ENCODE peak calls at places on chromosome 14, in eight cellular contexts. E is uterus; F is CD4-positive, alpha-beta T cell; S is neural crest cell; Q is CD8-positive, alpha-beta T cell; X is lower leg skin; H is SK-N-SH; P is epithelial cell of esophagus. W is an unnamed sample.

GRCh38 chr14:32826404-32827082 is 112.1 kb upstream of the NPAS3 start:
- DNase-seq in E (no peak), F (no peak), S (no peak), Q (no peak), X (no peak), H (peak; percentile 25), P (no peak), W (no peak)

GRCh38 chr14:76595266-76595665 is 166.0 kb upstream of the VASH1 start:
- DNase-seq in E (no peak), F (no peak), S (no peak), Q (no peak), X (no peak), H (no peak), P (no peak), W (no peak)

GRCh38 chr14:65431951-65432350 is 19.4 kb downstream of the FUT8 start:
- DNase-seq in E (no peak), F (no peak), S (no peak), Q (no peak), X (no peak), H (no peak), P (no peak), W (no peak)

GRCh38 chr14:55160989-55161388 is 30.4 kb downstream of the DLGAP5 start:
- DNase-seq in E (no peak), F (no peak), S (no peak), Q (no peak), X (no peak), H (peak; percentile 50), P (peak; percentile 49), W (no peak)

GRCh38 chr14:102209224-102209966 is 69.7 kb downstream of the WDR20 start:
- DNase-seq in E (no peak), F (no peak), S (no peak), Q (no peak), X (no peak), H (peak; percentile 67), P (peak; percentile 37), W (no peak)

GRCh38 chr14:91170504-91171121 is 56.7 kb downstream of the DGLUCY start:
- DNase-seq in E (peak; percentile 50), F (no peak), S (no peak), Q (no peak), X (no peak), H (peak; percentile 51), P (no peak), W (no peak)

GRCh38 chr14:76812093-76812421 is 625 bp downstream of the ANGEL1 start:
- DNase-seq in E (no peak), F (no peak), S (no peak), Q (no peak), X (no peak), H (no peak), P (peak; percentile 15), W (no peak)

GRCh38 chr14:66140213-66140918 is 345.8 kb upstream of the CCDC196 start:
- DNase-seq in E (no peak), F (no peak), S (no peak), Q (no peak), X (no peak), H (no peak), P (no peak), W (no peak)

GRCh38 chr14:75561013-75561432 is 17.4 kb upstream of the FLVCR2 start:
- DNase-seq in E (peak; percentile 55), F (no peak), S (peak; percentile 71), Q (peak; percentile 39), X (peak; percentile 75), H (peak; percentile 86), P (peak; percentile 95), W (peak; percentile 61)

GRCh38 chr14:23104591-23105347 is at the start of gene CIROP:
- DNase-seq in E (no peak), F (no peak), S (no peak), Q (no peak), X (no peak), H (no peak), P (no peak), W (no peak)

GRCh38 chr14:97625512-97625911 is 828.3 kb downstream of the VRK1 start:
- DNase-seq in E (no peak), F (no peak), S (no peak), Q (no peak), X (no peak), H (no peak), P (no peak), W (no peak)

GRCh38 chr14:102500190-102500661 is 9.3 kb downstream of the ANKRD9 start:
- DNase-seq in E (peak; percentile 62), F (no peak), S (no peak), Q (no peak), X (peak; percentile 54), H (no peak), P (peak; percentile 73), W (no peak)

GRCh38 chr14:24334431-24335271 is at the start of gene ADCY4:
- DNase-seq in E (no peak), F (no peak), S (no peak), Q (no peak), X (no peak), H (peak; percentile 60), P (no peak), W (no peak)

GRCh38 chr14:84343637-84344036 is 1186.3 kb upstream of the FLRT2 start:
- DNase-seq in E (no peak), F (no peak), S (no peak), Q (no peak), X (no peak), H (no peak), P (peak; percentile 23), W (no peak)

GRCh38 chr14:50055461-50056228 is 60.7 kb downstream of the VCPKMT start:
- DNase-seq in E (no peak), F (no peak), S (no peak), Q (no peak), X (no peak), H (no peak), P (no peak), W (no peak)

GRCh38 chr14:93047187-93047586 is 68.5 kb downstream of the ITPK1 start:
- DNase-seq in E (no peak), F (no peak), S (no peak), Q (no peak), X (no peak), H (no peak), P (no peak), W (no peak)
- TF ChIP-seq CTCF in E (no peak), F (no peak), S (no peak), Q (no peak), X (no peak), H (no peak), P (no peak), W (no peak)

GRCh38 chr14:88493392-88494185 is 61.2 kb downstream of the PTPN21 start:
- DNase-seq in E (no peak), F (no peak), S (no peak), Q (no peak), X (no peak), H (no peak), P (no peak), W (no peak)

GRCh38 chr14:88490168-88490567 is 64.6 kb downstream of the PTPN21 start:
- DNase-seq in E (no peak), F (no peak), S (no peak), Q (no peak), X (no peak), H (no peak), P (no peak), W (no peak)

GRCh38 chr14:88488897-88489296 is 65.9 kb downstream of the PTPN21 start:
- DNase-seq in E (no peak), F (no peak), S (no peak), Q (no peak), X (no peak), H (no peak), P (peak; percentile 88), W (no peak)

GRCh38 chr14:88496414-88496813 is 58.4 kb downstream of the PTPN21 start:
- DNase-seq in E (no peak), F (no peak), S (no peak), Q (no peak), X (no peak), H (no peak), P (no peak), W (no peak)

DNA sequence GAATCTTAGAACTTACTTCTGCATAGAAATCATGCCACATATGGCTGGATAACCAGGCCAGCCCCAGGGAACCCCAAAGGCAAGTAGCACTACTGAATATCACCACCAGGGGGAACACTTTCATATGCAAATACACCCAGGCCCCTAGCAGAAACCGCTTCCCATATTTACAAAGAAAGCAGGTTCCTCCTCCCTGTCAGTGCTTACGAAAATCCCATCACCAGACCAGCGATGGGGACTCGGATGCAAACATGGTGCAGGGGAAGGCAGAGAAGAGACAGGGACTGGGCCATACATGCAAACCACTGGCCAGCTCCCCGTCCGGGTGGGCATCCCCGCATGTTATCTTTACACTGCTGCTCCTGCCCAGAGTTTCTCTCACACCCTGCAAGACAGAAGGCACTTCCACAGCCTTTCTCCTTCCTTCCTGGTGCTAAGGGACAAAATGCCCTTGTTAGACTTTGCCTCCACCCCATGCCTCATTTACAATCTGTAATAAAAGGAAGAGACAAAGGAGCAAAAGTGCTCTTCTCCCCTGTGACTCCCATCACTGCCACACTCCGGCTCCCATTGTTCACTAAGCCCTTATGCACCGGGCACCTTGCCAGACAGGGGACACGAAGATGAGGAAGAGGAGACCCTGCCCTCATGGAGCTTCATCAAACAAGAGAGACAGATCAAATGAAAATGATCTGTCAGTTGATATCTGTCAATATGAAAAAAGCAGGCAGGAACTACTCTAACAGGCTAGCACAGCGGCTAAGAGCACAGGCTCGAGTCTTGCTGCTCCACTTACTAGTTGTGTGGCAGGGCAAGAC is 62.3 kb downstream of the PTPN21 start:
- DNase-seq in E (peak; percentile 52), F (peak; percentile 47), S (peak; percentile 86), Q (peak; percentile 46), X (peak; percentile 77), H (peak; percentile 81), P (peak; percentile 78), W (peak; percentile 45)
- TF ChIP-seq CTCF in E (peak; percentile 78), F (peak; percentile 85), S (peak; percentile 83), Q (peak; percentile 77), X (no peak), H (peak; percentile 88), P (peak; percentile 81), W (peak; percentile 77)

GRCh38 chr14:104731249-104731924 is 7.4 kb downstream of the ADSS1 start:
- DNase-seq in E (no peak), F (no peak), S (no peak), Q (no peak), X (no peak), H (peak; percentile 75), P (no peak), W (no peak)
- TF ChIP-seq CTCF in E (no peak), F (no peak), S (peak; percentile 50), Q (no peak), X (no peak), H (peak; percentile 46), P (peak; percentile 32), W (no peak)

GRCh38 chr14:72736791-72737559 is 156.9 kb downstream of the DPF3 start:
- DNase-seq in E (no peak), F (no peak), S (no peak), Q (no peak), X (no peak), H (peak; percentile 68), P (no peak), W (no peak)

GRCh38 chr14:72739446-72740405 is 154.2 kb downstream of the DPF3 start:
- DNase-seq in E (no peak), F (no peak), S (no peak), Q (no peak), X (no peak), H (no peak), P (no peak), W (no peak)

GRCh38 chr14:72737560-72737943 is 156.3 kb downstream of the DPF3 start:
- DNase-seq in E (no peak), F (no peak), S (no peak), Q (no peak), X (no peak), H (peak; percentile 82), P (no peak), W (no peak)

GRCh38 chr14:72738181-72738611 is 155.7 kb downstream of the DPF3 start:
- DNase-seq in E (no peak), F (no peak), S (no peak), Q (no peak), X (no peak), H (no peak), P (no peak), W (no peak)

GRCh38 chr14:72736348-72736747 is 157.6 kb downstream of the DPF3 start:
- DNase-seq in E (no peak), F (no peak), S (no peak), Q (no peak), X (no peak), H (peak; percentile 71), P (no peak), W (no peak)
- TF ChIP-seq CTCF in E (no peak), F (no peak), S (no peak), Q (no peak), X (no peak), H (peak; percentile 28), P (no peak), W (no peak)

W was measured in omental fat pad.